ENCODE peak calls at places on chromosomes 6 and 20, in eight cellular contexts. R, B, T, W, K, G, H and M are unnamed samples.

GRCh38 chr20:54692168-54692887 is 216.9 kb downstream of the DOK5 start:
- DNase-seq in W (no peak), T (no peak), R (no peak), K (no peak), G (no peak), B (no peak), H (no peak), M (no peak)

GRCh38 chr6:151617539-151617938 is 123.7 kb downstream of the CCDC170 start:
- DNase-seq in R (no peak), W (no peak), G (no peak), H (no peak), T (no peak), K (no peak), B (no peak), M (no peak)

GRCh38 chr6:127118505-127119360 is at the start of gene RSPO3:
- DNase-seq in K (no peak), W (no peak), H (peak; percentile 62), G (peak; percentile 31), R (peak; percentile 25), T (peak; percentile 74), B (no peak), M (no peak)

GRCh38 chr20:44703956-44704488 is 11.1 kb upstream of the CCN5 start:
- DNase-seq in R (no peak), W (no peak), K (no peak), H (no peak), G (no peak), B (no peak), T (no peak), M (no peak)

GRCh38 chr6:30207619-30208295 is 5.4 kb downstream of the TRIM26 start:
- DNase-seq in R (no peak), W (no peak), G (no peak), H (no peak), B (no peak), T (no peak), K (peak; percentile 26), M (no peak)

GRCh38 chr20:25623225-25623735 is 534 bp downstream of the NANP start:
- DNase-seq in H (peak; percentile 32), G (peak; percentile 47), T (peak; percentile 51), R (peak; percentile 55), B (no peak), K (peak; percentile 30), W (no peak), M (no peak)

GRCh38 chr6:20497200-20497820 is 36.9 kb upstream of the CDKAL1 start:
- DNase-seq in K (no peak), T (no peak), H (no peak), G (no peak), R (no peak), B (no peak), W (peak; percentile 62), M (no peak)

GRCh38 chr6:156906451-156906850 is 129.3 kb downstream of the ARID1B start:
- DNase-seq in R (no peak), W (no peak), T (no peak), B (no peak), H (no peak), G (no peak), K (no peak), M (no peak)

GRCh38 chr6:148578837-148579236 is 168.0 kb upstream of the UST start:
- DNase-seq in K (no peak), G (no peak), T (no peak), W (no peak), B (no peak), R (no peak), H (no peak), M (no peak)

GRCh38 chr20:32828029-32828666 is 8.4 kb downstream of the MAPRE1 start:
- DNase-seq in G (no peak), T (no peak), W (no peak), B (no peak), R (no peak), H (no peak), K (no peak), M (no peak)

GRCh38 chr20:23445596-23446217 is 6.2 kb downstream of the CSTL1 start:
- DNase-seq in W (no peak), T (no peak), R (no peak), G (no peak), H (no peak), B (no peak), K (no peak), M (peak; percentile 75)

GRCh38 chr20:23444859-23445258 is 5.4 kb downstream of the CSTL1 start:
- DNase-seq in R (no peak), W (no peak), G (no peak), H (no peak), B (no peak), K (no peak), T (no peak), M (no peak)

GRCh38 chr20:23440004-23440403 is 519 bp downstream of the CSTL1 start:
- DNase-seq in R (no peak), T (no peak), H (no peak), B (no peak), K (no peak), G (no peak), W (no peak), M (no peak)

GRCh38 chr20:23442436-23442835 is 3.0 kb downstream of the CSTL1 start:
- DNase-seq in K (no peak), G (no peak), R (no peak), W (no peak), B (no peak), H (no peak), T (no peak), M (peak; percentile 63)

DNA sequence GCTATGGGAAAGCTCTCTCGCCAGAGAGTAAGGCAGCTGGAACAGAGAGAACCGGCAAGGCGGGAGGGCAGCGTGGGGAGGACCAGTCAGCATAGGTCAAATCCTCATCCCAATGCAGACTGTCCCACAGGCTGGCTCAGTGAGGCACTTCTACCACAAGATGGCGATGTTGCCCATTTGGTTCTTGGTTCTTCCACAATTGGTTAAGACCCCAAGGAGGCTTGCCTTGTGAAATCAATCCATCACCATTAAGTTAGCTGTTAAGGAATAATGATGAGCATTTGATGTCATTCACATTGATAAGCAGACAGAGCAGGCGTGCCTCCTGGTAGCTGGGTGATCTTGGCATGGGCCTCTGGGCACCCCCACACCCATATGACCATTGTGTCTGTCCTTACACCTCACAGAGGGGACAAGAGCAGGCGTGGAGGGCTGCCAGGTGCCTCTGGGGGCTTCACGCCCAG is 2.4 kb downstream of the CSTL1 start:
- DNase-seq in K (peak; percentile 62), H (peak; percentile 92), R (peak; percentile 69), B (no peak), W (peak; percentile 45), T (peak; percentile 83), G (peak; percentile 82), M (peak; percentile 89)
- TF ChIP-seq CTCF in K (peak; percentile 89), H (peak; percentile 95), R (peak; percentile 85), B (peak; percentile 72), W (peak; percentile 88), T (peak; percentile 95), G (peak; percentile 74), M (peak; percentile 95)

GRCh38 chr20:62805365-62805710 is 703 bp downstream of the OGFR start:
- DNase-seq in K (no peak), T (peak; percentile 57), H (no peak), W (no peak), R (no peak), B (no peak), G (peak; percentile 45), M (no peak)

GRCh38 chr20:62805711-62806382 is 1.2 kb downstream of the OGFR start:
- DNase-seq in H (no peak), K (no peak), R (no peak), T (no peak), B (no peak), G (no peak), W (no peak), M (no peak)

GRCh38 chr20:62802026-62802712 is 2.5 kb upstream of the OGFR start:
- DNase-seq in T (no peak), R (no peak), H (no peak), W (no peak), B (no peak), G (no peak), K (no peak), M (no peak)

GRCh38 chr20:62804632-62805364 is at the start of gene OGFR:
- DNase-seq in B (no peak), K (peak; percentile 77), T (peak; percentile 62), G (peak; percentile 77), W (no peak), R (peak; percentile 66), H (peak; percentile 55), M (no peak)

DNA sequence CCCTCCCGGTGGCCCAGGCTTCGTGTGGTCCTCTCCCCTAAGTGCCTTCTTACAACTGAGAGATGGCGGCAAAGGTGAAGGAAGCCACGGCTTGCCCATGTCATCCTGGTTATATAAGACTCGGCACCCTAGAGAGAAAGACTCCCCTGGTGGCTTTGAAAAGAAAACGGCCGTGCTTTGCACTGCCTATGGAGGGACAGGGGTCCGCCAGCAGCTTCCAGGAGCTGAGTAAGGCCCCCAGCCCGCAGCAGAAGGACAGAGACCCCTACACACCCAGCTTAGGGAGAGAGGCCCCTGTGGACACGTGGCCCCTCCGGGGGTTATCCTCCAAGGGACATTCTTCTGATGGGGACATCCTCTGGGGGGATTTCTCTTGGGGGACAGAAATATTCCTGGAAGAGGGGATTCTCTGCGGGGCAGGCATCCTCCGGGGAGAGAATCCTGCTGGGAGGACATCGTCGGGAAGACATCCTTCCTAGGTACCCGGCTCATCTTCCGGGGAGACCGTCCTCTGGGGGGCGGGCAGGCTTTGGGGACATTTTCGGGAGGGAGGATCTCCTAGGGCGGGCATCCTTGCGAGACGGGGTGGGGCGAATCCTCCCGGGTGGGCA is 509 bp upstream of the OGFR start:
- DNase-seq in W (no peak), G (peak; percentile 50), K (no peak), T (no peak), R (no peak), B (no peak), H (no peak), M (no peak)
- TF ChIP-seq CTCF in W (peak; percentile 2), G (no peak), K (no peak), T (no peak), R (no peak), B (no peak), H (no peak), M (no peak)

GRCh38 chr6:10722820-10723651 is at the start of gene TMEM14C:
- DNase-seq in W (peak; percentile 97), B (peak; percentile 99), R (peak; percentile 99), K (peak; percentile 99), G (peak; percentile 93), H (peak; percentile 99), T (peak; percentile 100), M (peak; percentile 99)
- TF ChIP-seq CTCF in W (no peak), B (no peak), R (no peak), K (no peak), G (no peak), H (no peak), T (no peak), M (no peak)

GRCh38 chr20:653110-653589 is at the start of gene SRXN1:
- DNase-seq in T (peak; percentile 93), R (peak; percentile 93), W (peak; percentile 81), H (peak; percentile 89), B (peak; percentile 93), K (peak; percentile 94), G (peak; percentile 89), M (peak; percentile 95)

GRCh38 chr20:652611-653109 is 340 bp downstream of the SRXN1 start:
- DNase-seq in H (no peak), B (no peak), W (peak; percentile 13), R (no peak), T (no peak), G (peak; percentile 32), K (no peak), M (no peak)

GRCh38 chr20:651713-652610 is 1.0 kb downstream of the SRXN1 start:
- DNase-seq in B (no peak), H (no peak), R (peak; percentile 29), W (no peak), K (no peak), G (peak; percentile 27), T (peak; percentile 56), M (no peak)

GRCh38 chr20:650281-650680 is 2.7 kb downstream of the SRXN1 start:
- DNase-seq in G (no peak), K (no peak), B (no peak), R (no peak), W (no peak), T (no peak), H (no peak), M (no peak)

GRCh38 chr20:650954-651353 is 2.0 kb downstream of the SRXN1 start:
- DNase-seq in K (no peak), R (no peak), H (no peak), T (no peak), B (no peak), W (no peak), G (no peak), M (no peak)
- TF ChIP-seq CTCF in K (no peak), R (no peak), H (peak; percentile 38), T (peak; percentile 10), B (no peak), W (peak; percentile 24), G (no peak), M (peak; percentile 10)